ENCODE peak calls at places on chromosomes 6 and 20, in six cellular contexts. Q is stimulated activated naive CD8-positive, alpha-beta T cell treated with anti-CD3 and anti-CD28 coated beads, Interleukin-15, Interleukin-2, amounts not matched to agents 100 U/mL and 50 U/mL, for 24 hours; K is natural killer cell; D is RWPE1; Y is activated B cell treated with CpG ODN at 0.5 μM for 24 hours; T is HEK293T. X is an unnamed sample.

GRCh38 chr6:36285187-36285612 is 15.3 kb downstream of the PNPLA1 start:
- DNase-seq in T (no peak), Q (no peak), Y (no peak), K (no peak), D (no peak), X (no peak)

GRCh38 chr6:56222509-56222908 is 24.9 kb downstream of the COL21A1 start:
- DNase-seq in Q (no peak), D (no peak), K (no peak), T (no peak), Y (no peak), X (no peak)

GRCh38 chr20:52493177-52493711 is 301.7 kb upstream of the ZFP64 start:
- DNase-seq in D (no peak), Y (no peak), Q (peak; percentile 8), T (peak; percentile 25), K (no peak), X (no peak)

GRCh38 chr20:1418335-1418734 is 25.5 kb upstream of the FKBP1A start:
- DNase-seq in D (peak; percentile 21), K (no peak), Y (no peak), Q (no peak), T (no peak), X (no peak)

GRCh38 chr6:13432526-13433218 is 54.7 kb downstream of the GFOD1 start:
- DNase-seq in T (no peak), D (no peak), Y (no peak), K (no peak), Q (no peak), X (no peak)

GRCh38 chr6:89412071-89413005 is at the start of gene RRAGD:
- DNase-seq in Q (peak; percentile 63), Y (peak; percentile 56), K (peak; percentile 47), D (no peak), T (peak; percentile 83), X (peak; percentile 56)

GRCh38 chr6:33723576-33724085 is 12.1 kb upstream of the UQCC2 start:
- DNase-seq in K (no peak), T (no peak), Q (no peak), D (no peak), Y (no peak), X (no peak)

GRCh38 chr6:19991176-19991575 is 154.0 kb downstream of the ID4 start:
- DNase-seq in Y (no peak), T (no peak), Q (no peak), D (no peak), K (no peak), X (no peak)

GRCh38 chr6:723540-723939 is 30.6 kb upstream of the EXOC2 start:
- DNase-seq in K (no peak), D (no peak), Q (no peak), T (peak; percentile 40), Y (no peak), X (no peak)

GRCh38 chr6:3484240-3484639 is 27.4 kb upstream of the SLC22A23 start:
- DNase-seq in Q (no peak), D (peak; percentile 20), Y (no peak), T (no peak), K (no peak), X (no peak)

GRCh38 chr20:11229772-11230171 is 556.0 kb upstream of the JAG1 start:
- DNase-seq in K (no peak), Q (no peak), Y (no peak), T (no peak), D (peak; percentile 50), X (no peak)

GRCh38 chr20:3239867-3240775 is 1.1 kb upstream of the SLC4A11 start:
- DNase-seq in T (no peak), Q (no peak), D (peak; percentile 61), K (no peak), Y (no peak), X (peak; percentile 31)

GRCh38 chr6:40373267-40373666 is 213.9 kb downstream of the LRFN2 start:
- DNase-seq in T (no peak), Y (no peak), D (no peak), Q (no peak), K (no peak), X (no peak)

GRCh38 chr6:147345902-147346301 is 141.7 kb downstream of the STXBP5 start:
- DNase-seq in Q (no peak), K (no peak), Y (no peak), D (no peak), T (no peak), X (no peak)

GRCh38 chr6:69974193-69974592 is 107.8 kb downstream of the COL19A1 start:
- DNase-seq in K (no peak), Q (no peak), T (no peak), Y (no peak), D (peak; percentile 21), X (no peak)

GRCh38 chr6:104984831-104985230 is 27.9 kb downstream of the LIN28B start:
- DNase-seq in T (no peak), Q (no peak), K (no peak), Y (no peak), D (no peak), X (no peak)

GRCh38 chr20:63822276-63822696 is 8.8 kb downstream of the ZBTB46 start:
- DNase-seq in Q (no peak), K (no peak), Y (no peak), T (no peak), D (no peak), X (no peak)

GRCh38 chr6:8195040-8195713 is 92.8 kb upstream of the EEF1E1 start:
- DNase-seq in Q (peak; percentile 6), K (no peak), Y (no peak), D (no peak), T (peak; percentile 27), X (no peak)

GRCh38 chr6:95978230-95978629 is 37.5 kb upstream of the FUT9 start:
- DNase-seq in Y (no peak), Q (no peak), K (no peak), D (no peak), T (no peak), X (no peak)

GRCh38 chr6:79646006-79646405 is 14.9 kb downstream of the SH3BGRL2 start:
- DNase-seq in T (no peak), Y (no peak), Q (peak; percentile 10), K (no peak), D (no peak), X (no peak)

GRCh38 chr20:2051920-2052319 is 49.7 kb upstream of the STK35 start:
- DNase-seq in D (no peak), T (no peak), Q (no peak), K (no peak), Y (no peak), X (no peak)

GRCh38 chr20:37552415-37552814 is 24.7 kb upstream of the BLCAP start:
- DNase-seq in T (no peak), Q (no peak), Y (no peak), D (peak; percentile 53), K (no peak), X (no peak)

GRCh38 chr20:22561965-22562581 is 22.3 kb downstream of the FOXA2 start:
- DNase-seq in K (no peak), Y (no peak), D (no peak), T (no peak), Q (no peak), X (no peak)

GRCh38 chr6:167270499-167271307 is 20.4 kb upstream of the UNC93A start:
- DNase-seq in Y (no peak), T (no peak), K (no peak), D (no peak), Q (no peak), X (no peak)

GRCh38 chr6:125748534-125749111 is 809 bp upstream of the HEY2 start:
- DNase-seq in K (no peak), T (peak; percentile 29), D (peak; percentile 11), Y (no peak), Q (no peak), X (no peak)

GRCh38 chr6:1962201-1962600 is 283.2 kb downstream of the GMDS start:
- DNase-seq in T (no peak), D (no peak), K (no peak), Y (no peak), Q (no peak), X (no peak)

GRCh38 chr6:4394786-4395185 is 259.4 kb upstream of the ECI2 start:
- DNase-seq in Q (no peak), K (no peak), T (peak; percentile 23), D (no peak), Y (no peak), X (no peak)

GRCh38 chr20:44626278-44626677 is 25.2 kb downstream of the ADA start:
- DNase-seq in T (no peak), Y (no peak), K (no peak), Q (no peak), D (no peak), X (no peak)

GRCh38 chr6:40286027-40286426 is 301.1 kb downstream of the LRFN2 start:
- DNase-seq in Y (no peak), T (no peak), Q (no peak), D (no peak), K (no peak), X (no peak)

GRCh38 chr6:124953808-124954207 is 8.4 kb upstream of the RNF217 start:
- DNase-seq in Q (no peak), Y (no peak), D (no peak), K (no peak), T (no peak), X (no peak)

GRCh38 chr6:158784505-158784904 is 34.7 kb downstream of the EZR start:
- DNase-seq in Y (no peak), D (peak; percentile 89), Q (no peak), T (no peak), K (no peak), X (no peak)

GRCh38 chr20:18719426-18719825 is 94.2 kb upstream of the SCP2D1 start:
- DNase-seq in K (no peak), T (no peak), Y (no peak), D (no peak), Q (no peak), X (no peak)

GRCh38 chr6:83958250-83958685 is 75.3 kb upstream of the MRAP2 start:
- DNase-seq in D (no peak), T (no peak), K (no peak), Y (no peak), Q (no peak), X (no peak)

GRCh38 chr6:43416935-43417334 is 10.4 kb upstream of the ABCC10 start:
- DNase-seq in Y (no peak), Q (no peak), K (no peak), T (no peak), D (no peak), X (no peak)